ENCODE peak calls at places on chromosome 11, in four cellular contexts. One of them, this sample, is unnamed. For H3K27me3, the result is how much of the 10 kb centered on the place peaks cover.

GRCh38 chr11:113174862-113175261 is 139.5 kb upstream of the TTC12 start:
- DNase-seq in CD8-positive, alpha-beta memory T cell: no peak
- DNase-seq in GM23338: no peak
- DNase-seq in AG04450: no peak
- DNase-seq in this sample: no peak

GRCh38 chr11:36510567-36511020 is 522 bp upstream of the TRAF6 start:
- DNase-seq in CD8-positive, alpha-beta memory T cell: no peak
- DNase-seq in GM23338: peak
- DNase-seq in AG04450: no peak
- DNase-seq in this sample: no peak

GRCh38 chr11:68002943-68003845 is 703 bp downstream of the UNC93B1 start:
- DNase-seq in CD8-positive, alpha-beta memory T cell: peak
- DNase-seq in GM23338: peak
- DNase-seq in AG04450: no peak
- DNase-seq in this sample: no peak

GRCh38 chr11:76666408-76666807 is 4.1 kb downstream of the LRRC32 start:
- DNase-seq in CD8-positive, alpha-beta memory T cell: no peak
- DNase-seq in GM23338: peak
- DNase-seq in AG04450: no peak
- DNase-seq in this sample: no peak

GRCh38 chr11:117989351-117990102 is 3.3 kb downstream of the IL10RA start:
- DNase-seq in CD8-positive, alpha-beta memory T cell: no peak
- DNase-seq in GM23338: no peak
- DNase-seq in AG04450: no peak
- DNase-seq in this sample: no peak

GRCh38 chr11:128692750-128693578 is 908 bp upstream of the FLI1 start:
- DNase-seq in CD8-positive, alpha-beta memory T cell: no peak
- DNase-seq in GM23338: peak
- DNase-seq in AG04450: no peak
- DNase-seq in this sample: no peak

GRCh38 chr11:1891831-1892115 is at the start of gene PRR33:
- DNase-seq in CD8-positive, alpha-beta memory T cell: no peak
- DNase-seq in GM23338: no peak
- DNase-seq in AG04450: no peak
- DNase-seq in this sample: no peak

GRCh38 chr11:115409691-115410220 is 94.5 kb downstream of the CADM1 start:
- DNase-seq in CD8-positive, alpha-beta memory T cell: no peak
- DNase-seq in GM23338: peak
- DNase-seq in AG04450: peak
- DNase-seq in this sample: no peak

GRCh38 chr11:9332655-9333054 is 18.3 kb upstream of the TMEM41B start:
- DNase-seq in CD8-positive, alpha-beta memory T cell: no peak
- DNase-seq in GM23338: no peak
- DNase-seq in AG04450: no peak
- DNase-seq in this sample: no peak

GRCh38 chr11:110069158-110069737 is 23.9 kb upstream of the ZC3H12C start:
- DNase-seq in CD8-positive, alpha-beta memory T cell: no peak
- DNase-seq in GM23338: no peak
- DNase-seq in AG04450: no peak
- DNase-seq in this sample: no peak

GRCh38 chr11:8252946-8253345 is 10.7 kb downstream of the LMO1 start:
- DNase-seq in CD8-positive, alpha-beta memory T cell: no peak
- DNase-seq in GM23338: no peak
- DNase-seq in AG04450: no peak
- DNase-seq in this sample: no peak

GRCh38 chr11:18270102-18270501 is 4.0 kb downstream of the SAA1 start:
- DNase-seq in CD8-positive, alpha-beta memory T cell: no peak
- DNase-seq in GM23338: peak
- DNase-seq in AG04450: no peak
- DNase-seq in this sample: no peak

GRCh38 chr11:27058456-27058855 is 17.8 kb downstream of the BBOX1 start:
- DNase-seq in CD8-positive, alpha-beta memory T cell: no peak
- DNase-seq in GM23338: no peak
- DNase-seq in AG04450: no peak
- DNase-seq in this sample: no peak

GRCh38 chr11:33685061-33685460 is 15.6 kb downstream of the C11orf91 start:
- DNase-seq in CD8-positive, alpha-beta memory T cell: no peak
- DNase-seq in GM23338: no peak
- DNase-seq in AG04450: no peak
- DNase-seq in this sample: no peak

GRCh38 chr11:38756537-38756936 is 2158.5 kb upstream of the RAG2 start:
- DNase-seq in CD8-positive, alpha-beta memory T cell: no peak
- DNase-seq in GM23338: no peak
- DNase-seq in AG04450: no peak
- DNase-seq in this sample: no peak

GRCh38 chr11:126303623-126304456 is at the start of gene DCPS:
- DNase-seq in CD8-positive, alpha-beta memory T cell: peak
- DNase-seq in GM23338: peak
- DNase-seq in AG04450: peak
- DNase-seq in this sample: peak

GRCh38 chr11:44623716-44624491 is 58.4 kb downstream of the CD82 start:
- DNase-seq in CD8-positive, alpha-beta memory T cell: no peak
- DNase-seq in GM23338: no peak
- DNase-seq in AG04450: no peak
- DNase-seq in this sample: no peak

GRCh38 chr11:21602734-21603133 is 590.2 kb upstream of the ANO5 start:
- DNase-seq in CD8-positive, alpha-beta memory T cell: no peak
- DNase-seq in GM23338: no peak
- DNase-seq in AG04450: no peak
- DNase-seq in this sample: no peak
- H3K27me3 ChIP-seq in CD8-positive, alpha-beta memory T cell: under half
- H3K27me3 ChIP-seq in GM23338: under half
- H3K27me3 ChIP-seq in AG04450: under half
- H3K27me3 ChIP-seq in this sample: under half

DNA sequence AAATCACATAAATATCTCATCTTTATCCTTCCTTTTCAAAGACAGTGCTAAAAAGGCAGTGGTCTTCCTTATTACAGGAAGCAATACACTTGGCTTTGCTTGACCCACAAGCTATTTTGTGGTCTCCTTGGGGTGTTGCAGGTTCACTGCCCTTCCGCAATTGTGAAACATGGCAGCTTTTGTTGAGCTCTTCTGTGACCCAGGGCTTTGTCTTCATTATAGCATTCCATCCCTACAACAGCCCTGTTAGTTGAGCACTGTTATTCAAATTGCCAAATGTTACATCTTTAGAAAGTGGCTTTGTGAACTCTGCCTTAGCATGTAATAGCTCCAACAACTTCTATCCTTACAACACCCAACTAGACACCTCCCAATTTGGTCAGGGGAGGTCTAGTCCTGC is 107.1 kb downstream of the OPCML start:
- DNase-seq in CD8-positive, alpha-beta memory T cell: no peak
- DNase-seq in GM23338: peak
- DNase-seq in AG04450: no peak
- DNase-seq in this sample: no peak
- H3K27ac ChIP-seq in CD8-positive, alpha-beta memory T cell: no peak
- H3K27ac ChIP-seq in GM23338: no peak
- H3K27ac ChIP-seq in AG04450: no peak
- H3K27ac ChIP-seq in this sample: no peak

GRCh38 chr11:31825453-31826391 is 14.6 kb upstream of the PAX6 start:
- DNase-seq in CD8-positive, alpha-beta memory T cell: no peak
- DNase-seq in GM23338: peak
- DNase-seq in AG04450: no peak
- DNase-seq in this sample: no peak
- H3K27me3 ChIP-seq in CD8-positive, alpha-beta memory T cell: half or more
- H3K27me3 ChIP-seq in GM23338: half or more
- H3K27me3 ChIP-seq in AG04450: half or more
- H3K27me3 ChIP-seq in this sample: half or more

GRCh38 chr11:60182546-60183330 is at the start of gene MS4A6A:
- DNase-seq in CD8-positive, alpha-beta memory T cell: no peak
- DNase-seq in GM23338: no peak
- DNase-seq in AG04450: no peak
- DNase-seq in this sample: no peak
- H3K27ac ChIP-seq in CD8-positive, alpha-beta memory T cell: no peak
- H3K27ac ChIP-seq in GM23338: no peak
- H3K27ac ChIP-seq in AG04450: no peak
- H3K27ac ChIP-seq in this sample: no peak

GRCh38 chr11:79453617-79454016 is 12.8 kb upstream of the TENM4 start:
- DNase-seq in CD8-positive, alpha-beta memory T cell: no peak
- DNase-seq in GM23338: no peak
- DNase-seq in AG04450: no peak
- DNase-seq in this sample: no peak

GRCh38 chr11:79444923-79445322 is 4.1 kb upstream of the TENM4 start:
- DNase-seq in CD8-positive, alpha-beta memory T cell: no peak
- DNase-seq in GM23338: no peak
- DNase-seq in AG04450: no peak
- DNase-seq in this sample: no peak

GRCh38 chr11:79447039-79447438 is 6.2 kb upstream of the TENM4 start:
- DNase-seq in CD8-positive, alpha-beta memory T cell: no peak
- DNase-seq in GM23338: no peak
- DNase-seq in AG04450: no peak
- DNase-seq in this sample: no peak

DNA sequence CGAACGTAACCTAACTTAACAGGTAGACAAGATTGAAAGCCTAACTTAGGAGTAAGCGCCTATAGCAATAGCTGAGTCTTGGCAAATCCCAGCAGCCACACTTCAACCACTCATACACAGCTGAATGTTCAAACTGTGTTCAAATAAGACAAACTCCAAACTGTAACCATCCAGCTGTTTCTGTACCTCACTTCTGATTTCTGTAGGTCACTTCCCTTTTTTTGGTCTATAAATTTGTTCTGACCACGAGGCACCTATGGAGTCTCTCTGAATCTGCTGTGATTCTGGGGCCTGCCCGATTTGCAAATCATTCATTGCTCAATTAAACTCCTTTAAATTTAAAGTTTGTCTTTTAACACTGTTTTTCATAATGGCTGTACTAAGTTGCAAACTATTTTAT is 8.2 kb upstream of the TENM4 start:
- DNase-seq in CD8-positive, alpha-beta memory T cell: no peak
- DNase-seq in GM23338: no peak
- DNase-seq in AG04450: no peak
- DNase-seq in this sample: no peak
- H3K27me3 ChIP-seq in CD8-positive, alpha-beta memory T cell: under half
- H3K27me3 ChIP-seq in GM23338: under half
- H3K27me3 ChIP-seq in AG04450: under half
- H3K27me3 ChIP-seq in this sample: under half

GRCh38 chr11:49221112-49221511 is 12.7 kb upstream of the FOLH1 start:
- DNase-seq in CD8-positive, alpha-beta memory T cell: no peak
- DNase-seq in GM23338: no peak
- DNase-seq in AG04450: no peak
- DNase-seq in this sample: no peak
- H3K27ac ChIP-seq in CD8-positive, alpha-beta memory T cell: no peak
- H3K27ac ChIP-seq in GM23338: no peak
- H3K27ac ChIP-seq in AG04450: no peak
- H3K27ac ChIP-seq in this sample: no peak

GRCh38 chr11:294795-295194 is 4.5 kb downstream of the IFITM5 start:
- DNase-seq in CD8-positive, alpha-beta memory T cell: no peak
- DNase-seq in GM23338: no peak
- DNase-seq in AG04450: no peak
- DNase-seq in this sample: no peak
- H3K27me3 ChIP-seq in CD8-positive, alpha-beta memory T cell: under half
- H3K27me3 ChIP-seq in GM23338: under half
- H3K27me3 ChIP-seq in AG04450: under half
- H3K27me3 ChIP-seq in this sample: under half

This sample was measured in iPS DF 6.9.